ENCODE peak calls at places on chromosome 7, in eight cellular contexts. J, Y, R, S, L, N, P and V are unnamed samples.
A peak's percentile ranks its signal among the peaks of the same experiment; 100 is the strongest.

GRCh38 chr7:2016021-2016631 is 216.6 kb downstream of the MAD1L1 start:
- DNase-seq in J (no peak), Y (no peak), R (no peak), S (peak; percentile 7), L (no peak), N (peak; percentile 72), P (no peak), V (peak; percentile 20)

GRCh38 chr7:97845622-97846203 is 26.5 kb downstream of the ASNS start:
- DNase-seq in J (peak; percentile 23), Y (no peak), R (no peak), S (no peak), L (peak; percentile 16), N (no peak), P (no peak), V (peak; percentile 24)

GRCh38 chr7:140384894-140385650 is 13.3 kb downstream of the SLC37A3 start:
- DNase-seq in J (no peak), Y (no peak), R (no peak), S (no peak), L (no peak), N (no peak), P (no peak), V (no peak)

GRCh38 chr7:1449951-1450350 is 9.3 kb downstream of the MICALL2 start:
- DNase-seq in J (no peak), Y (no peak), R (no peak), S (no peak), L (no peak), N (no peak), P (no peak), V (no peak)

GRCh38 chr7:129013048-129013721 is 41.7 kb downstream of the TNPO3 start:
- DNase-seq in J (no peak), Y (no peak), R (no peak), S (no peak), L (no peak), N (no peak), P (no peak), V (no peak)

GRCh38 chr7:74512762-74513161 is 59.1 kb downstream of the GTF2IRD1 start:
- DNase-seq in J (no peak), Y (no peak), R (no peak), S (no peak), L (no peak), N (no peak), P (no peak), V (no peak)

GRCh38 chr7:136033413-136034031 is 56.4 kb upstream of the MTPN start:
- DNase-seq in J (peak; percentile 80), Y (peak; percentile 16), R (no peak), S (peak; percentile 24), L (no peak), N (no peak), P (no peak), V (no peak)

GRCh38 chr7:89123871-89124270 is 328.3 kb upstream of the TEX47 start:
- DNase-seq in J (no peak), Y (no peak), R (no peak), S (no peak), L (no peak), N (no peak), P (no peak), V (peak; percentile 57)

GRCh38 chr7:151818674-151819519 is 58.0 kb downstream of the PRKAG2 start:
- DNase-seq in J (no peak), Y (no peak), R (no peak), S (no peak), L (no peak), N (peak; percentile 71), P (peak; percentile 41), V (peak; percentile 85)

GRCh38 chr7:140310337-140311002 is 87.9 kb downstream of the SLC37A3 start:
- DNase-seq in J (no peak), Y (no peak), R (no peak), S (no peak), L (no peak), N (no peak), P (no peak), V (no peak)

GRCh38 chr7:17357952-17358351 is 59.5 kb downstream of the AHR start:
- DNase-seq in J (no peak), Y (no peak), R (no peak), S (no peak), L (no peak), N (no peak), P (no peak), V (no peak)

GRCh38 chr7:29556405-29557195 is 7.0 kb upstream of the PRR15 start:
- DNase-seq in J (no peak), Y (no peak), R (no peak), S (no peak), L (no peak), N (no peak), P (no peak), V (no peak)

GRCh38 chr7:50560865-50561351 is 4.3 kb downstream of the DDC start:
- DNase-seq in J (no peak), Y (no peak), R (no peak), S (no peak), L (no peak), N (no peak), P (no peak), V (no peak)

GRCh38 chr7:79319369-79319768 is 134.1 kb downstream of the MAGI2 start:
- DNase-seq in J (no peak), Y (no peak), R (no peak), S (no peak), L (no peak), N (no peak), P (no peak), V (no peak)

GRCh38 chr7:116236020-116236630 is 25.8 kb downstream of the TES start:
- DNase-seq in J (peak; percentile 62), Y (peak; percentile 48), R (no peak), S (no peak), L (peak; percentile 31), N (no peak), P (peak; percentile 46), V (peak; percentile 47)

GRCh38 chr7:101754432-101755159 is 62.8 kb upstream of the CUX1 start:
- DNase-seq in J (no peak), Y (no peak), R (no peak), S (no peak), L (peak; percentile 60), N (no peak), P (no peak), V (no peak)

GRCh38 chr7:26143298-26144044 is 8.5 kb upstream of the NFE2L3 start:
- DNase-seq in J (no peak), Y (no peak), R (no peak), S (no peak), L (peak; percentile 24), N (no peak), P (no peak), V (no peak)

GRCh38 chr7:97732567-97733275 is 835 bp downstream of the TAC1 start:
- DNase-seq in J (peak; percentile 1), Y (no peak), R (no peak), S (no peak), L (no peak), N (no peak), P (no peak), V (no peak)

GRCh38 chr7:45156516-45157272 is 897 bp upstream of the RAMP3 start:
- DNase-seq in J (no peak), Y (no peak), R (no peak), S (no peak), L (no peak), N (peak; percentile 51), P (no peak), V (no peak)

GRCh38 chr7:33722383-33723096 is 182.8 kb upstream of the BMPER start:
- DNase-seq in J (peak; percentile 84), Y (no peak), R (no peak), S (no peak), L (peak; percentile 73), N (no peak), P (peak; percentile 12), V (peak; percentile 74)

GRCh38 chr7:110633313-110633712 is 457.6 kb upstream of the LRRN3 start:
- DNase-seq in J (no peak), Y (no peak), R (no peak), S (no peak), L (no peak), N (no peak), P (no peak), V (no peak)

GRCh38 chr7:94510582-94511456 is 1.2 kb downstream of the CASD1 start:
- DNase-seq in J (peak; percentile 65), Y (no peak), R (no peak), S (no peak), L (peak; percentile 57), N (no peak), P (peak; percentile 61), V (no peak)

GRCh38 chr7:6175642-6176041 is 96.8 kb downstream of the CYTH3 start:
- DNase-seq in J (no peak), Y (no peak), R (peak; percentile 70), S (no peak), L (no peak), N (no peak), P (no peak), V (no peak)

GRCh38 chr7:118264836-118265235 is 40.3 kb downstream of the ANKRD7 start:
- DNase-seq in J (no peak), Y (no peak), R (no peak), S (no peak), L (no peak), N (no peak), P (no peak), V (no peak)

GRCh38 chr7:118259115-118259514 is 34.6 kb downstream of the ANKRD7 start:
- DNase-seq in J (no peak), Y (no peak), R (no peak), S (no peak), L (no peak), N (no peak), P (no peak), V (no peak)
- TF ChIP-seq CTCF in J (no peak), Y (no peak), R (no peak), S (peak; percentile 10), L (peak; percentile 18), N (no peak), P (no peak), V (no peak)

GRCh38 chr7:159200421-159200820 is 55.8 kb upstream of the VIPR2 start:
- DNase-seq in J (no peak), Y (no peak), R (no peak), S (no peak), L (no peak), N (no peak), P (no peak), V (no peak)
- H3K9me3 ChIP-seq in J (no peaks in the 10 kb centered on the region), Y (no peaks in the 10 kb centered on the region), R (no peaks in the 10 kb centered on the region), S (no peaks in the 10 kb centered on the region), L (peaks cover 5% of the 10 kb centered on the region), N (no peaks in the 10 kb centered on the region), P (no peaks in the 10 kb centered on the region), V (no peaks in the 10 kb centered on the region)

DNA sequence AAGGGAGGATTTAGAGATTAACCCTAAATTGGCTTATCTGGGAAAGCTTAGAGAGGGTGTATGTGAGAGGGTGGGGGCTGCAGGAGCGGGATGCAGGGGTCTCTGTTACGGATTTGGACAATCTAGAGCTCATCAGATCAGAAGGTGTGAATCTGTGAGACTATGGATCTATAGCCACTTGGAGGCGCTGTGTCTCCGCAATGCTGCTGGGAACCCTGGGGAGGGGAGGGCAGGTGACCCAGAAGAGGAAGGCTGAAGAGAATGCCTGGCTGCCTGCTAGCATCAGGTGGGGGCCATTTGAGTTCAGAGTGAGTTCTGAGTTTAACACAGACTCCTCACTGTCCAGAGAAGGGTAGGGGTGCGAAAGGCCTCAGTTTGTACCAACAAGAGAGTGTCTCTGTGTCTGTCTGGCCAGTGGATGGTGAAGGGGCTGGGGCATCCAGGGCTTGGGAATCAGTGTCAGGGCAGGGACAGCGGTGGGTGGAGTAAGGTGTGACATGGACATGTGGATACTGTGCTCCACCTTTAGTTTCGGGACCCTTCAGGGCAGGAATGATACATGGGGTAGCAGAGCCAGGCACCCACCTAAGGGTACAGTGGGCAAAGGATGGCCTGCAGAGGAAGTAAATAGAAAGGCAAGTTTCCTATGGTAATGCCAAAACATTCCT is 187.3 kb upstream of the PRSS58 start:
- DNase-seq in J (peak; percentile 56), Y (no peak), R (no peak), S (no peak), L (no peak), N (no peak), P (no peak), V (no peak)
- TF ChIP-seq CTCF in J (peak; percentile 41), Y (no peak), R (no peak), S (no peak), L (no peak), N (no peak), P (no peak), V (peak; percentile 19)

GRCh38 chr7:56578612-56579011 is 462.4 kb upstream of the NUPR2 start:
- DNase-seq in J (no peak), Y (no peak), R (no peak), S (no peak), L (no peak), N (no peak), P (no peak), V (peak; percentile 51)
- H3K9me3 ChIP-seq in J (peaks cover under 1% of the 10 kb centered on the region), Y (peaks cover 3% of the 10 kb centered on the region), R (peaks cover 8% of the 10 kb centered on the region), S (peaks cover 51% of the 10 kb centered on the region), L (peaks cover 2% of the 10 kb centered on the region), N (peaks cover 63% of the 10 kb centered on the region), P (no peaks in the 10 kb centered on the region), V (peaks cover 18% of the 10 kb centered on the region)